ENCODE peak calls at places on chromosomes 3 and 15, in nine cellular contexts. One of them, this sample, is unnamed. For H3K4me1, the result is how much of the 10 kb centered on the place peaks cover.

GRCh38 chr3:8954938-8955763 is 8.1 kb downstream of the RAD18 start:
- DNase-seq in Peyer's patch: no peak
- DNase-seq in IMR-90: peak
- DNase-seq in stomach: no peak
- DNase-seq in H9: no peak
- DNase-seq in upper lobe of right lung: no peak
- DNase-seq in colonic mucosa: no peak
- DNase-seq in ascending aorta: no peak
- DNase-seq in A549: no peak
- DNase-seq in this sample: no peak

GRCh38 chr3:154780263-154780662 is 299.9 kb upstream of the MME start:
- DNase-seq in ascending aorta: no peak
- DNase-seq in A549: no peak
- DNase-seq in upper lobe of right lung: no peak
- DNase-seq in IMR-90: no peak
- DNase-seq in Peyer's patch: no peak
- DNase-seq in H9: no peak
- DNase-seq in stomach: no peak
- DNase-seq in colonic mucosa: no peak
- DNase-seq in this sample: no peak

GRCh38 chr15:72112111-72112510 is 5.8 kb downstream of the MYO9A start:
- DNase-seq in Peyer's patch: no peak
- DNase-seq in H9: no peak
- DNase-seq in ascending aorta: no peak
- DNase-seq in A549: no peak
- DNase-seq in colonic mucosa: no peak
- DNase-seq in stomach: no peak
- DNase-seq in IMR-90: no peak
- DNase-seq in upper lobe of right lung: no peak
- DNase-seq in this sample: no peak

GRCh38 chr3:10548997-10549396 is 43.6 kb upstream of the ATP2B2 start:
- DNase-seq in A549: no peak
- DNase-seq in colonic mucosa: no peak
- DNase-seq in Peyer's patch: no peak
- DNase-seq in ascending aorta: no peak
- DNase-seq in H9: peak
- DNase-seq in IMR-90: no peak
- DNase-seq in upper lobe of right lung: peak
- DNase-seq in stomach: no peak
- DNase-seq in this sample: no peak

GRCh38 chr3:70824785-70825184 is 512.3 kb upstream of the MDFIC2 start:
- DNase-seq in stomach: no peak
- DNase-seq in Peyer's patch: no peak
- DNase-seq in H9: no peak
- DNase-seq in ascending aorta: no peak
- DNase-seq in IMR-90: peak
- DNase-seq in colonic mucosa: no peak
- DNase-seq in A549: peak
- DNase-seq in upper lobe of right lung: no peak
- DNase-seq in this sample: no peak

GRCh38 chr3:36842275-36842674 is 77.9 kb upstream of the DCLK3 start:
- DNase-seq in IMR-90: no peak
- DNase-seq in H9: no peak
- DNase-seq in A549: no peak
- DNase-seq in upper lobe of right lung: no peak
- DNase-seq in ascending aorta: no peak
- DNase-seq in stomach: no peak
- DNase-seq in colonic mucosa: no peak
- DNase-seq in Peyer's patch: no peak
- DNase-seq in this sample: no peak

GRCh38 chr3:87410110-87410509 is 133.7 kb upstream of the POU1F1 start:
- DNase-seq in A549: no peak
- DNase-seq in H9: no peak
- DNase-seq in ascending aorta: no peak
- DNase-seq in upper lobe of right lung: no peak
- DNase-seq in IMR-90: no peak
- DNase-seq in stomach: no peak
- DNase-seq in colonic mucosa: no peak
- DNase-seq in Peyer's patch: no peak
- DNase-seq in this sample: no peak

GRCh38 chr3:94349310-94349848 is 286.5 kb downstream of the NSUN3 start:
- DNase-seq in ascending aorta: no peak
- DNase-seq in A549: no peak
- DNase-seq in Peyer's patch: no peak
- DNase-seq in stomach: no peak
- DNase-seq in colonic mucosa: no peak
- DNase-seq in upper lobe of right lung: no peak
- DNase-seq in IMR-90: no peak
- DNase-seq in H9: no peak
- DNase-seq in this sample: no peak

GRCh38 chr3:194383276-194383940 is 13.9 kb upstream of the LRRC15 start:
- DNase-seq in A549: no peak
- DNase-seq in H9: peak
- DNase-seq in ascending aorta: no peak
- DNase-seq in upper lobe of right lung: no peak
- DNase-seq in colonic mucosa: no peak
- DNase-seq in IMR-90: no peak
- DNase-seq in stomach: no peak
- DNase-seq in Peyer's patch: peak
- DNase-seq in this sample: no peak

GRCh38 chr15:68342351-68342750 is 64.8 kb downstream of the FEM1B start:
- DNase-seq in ascending aorta: no peak
- DNase-seq in IMR-90: no peak
- DNase-seq in stomach: no peak
- DNase-seq in H9: no peak
- DNase-seq in colonic mucosa: no peak
- DNase-seq in Peyer's patch: no peak
- DNase-seq in A549: no peak
- DNase-seq in upper lobe of right lung: no peak
- DNase-seq in this sample: no peak

GRCh38 chr3:140927711-140928110 is 13.9 kb upstream of the SLC25A36 start:
- DNase-seq in H9: no peak
- DNase-seq in colonic mucosa: no peak
- DNase-seq in upper lobe of right lung: no peak
- DNase-seq in stomach: peak
- DNase-seq in ascending aorta: no peak
- DNase-seq in A549: no peak
- DNase-seq in IMR-90: no peak
- DNase-seq in Peyer's patch: no peak
- DNase-seq in this sample: no peak

DNA sequence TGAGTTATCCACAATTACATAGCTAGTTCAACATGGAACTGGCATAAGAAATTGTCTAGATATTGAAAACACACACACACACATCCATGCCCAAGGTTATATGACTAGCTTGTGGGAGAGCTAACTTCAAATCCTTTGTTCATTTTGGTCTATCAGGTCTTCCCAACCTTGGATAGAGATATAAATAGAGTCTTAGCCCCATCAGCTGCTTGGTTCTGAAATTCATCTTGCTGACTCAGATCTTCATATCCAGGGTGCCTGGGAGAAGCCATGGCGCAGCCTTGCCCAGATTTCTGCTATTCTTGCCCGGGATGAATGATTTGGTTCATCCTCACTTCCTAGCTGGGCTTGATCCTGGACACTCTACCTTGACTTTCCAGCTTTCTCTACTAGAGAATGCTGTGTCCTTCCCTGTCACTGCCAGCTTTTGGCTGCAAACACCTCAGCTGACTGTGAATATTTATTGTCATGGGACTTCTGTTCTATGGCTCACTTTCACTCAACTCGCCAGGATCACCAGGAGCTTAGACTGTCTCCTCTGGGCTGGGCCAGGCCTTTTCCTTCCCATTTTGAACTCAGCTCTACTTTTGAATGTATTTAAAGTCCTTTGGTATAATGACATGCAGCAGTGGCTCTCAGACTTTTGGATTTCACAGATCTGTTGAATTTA is 324.4 kb downstream of the AGBL1 start:
- DNase-seq in upper lobe of right lung: no peak
- DNase-seq in stomach: no peak
- DNase-seq in ascending aorta: no peak
- DNase-seq in Peyer's patch: no peak
- DNase-seq in H9: no peak
- DNase-seq in colonic mucosa: no peak
- DNase-seq in IMR-90: no peak
- DNase-seq in A549: no peak
- DNase-seq in this sample: no peak
- H3K4me1 ChIP-seq in upper lobe of right lung: under half
- H3K4me1 ChIP-seq in stomach: under half
- H3K4me1 ChIP-seq in ascending aorta: under half
- H3K4me1 ChIP-seq in Peyer's patch: under half
- H3K4me1 ChIP-seq in H9: under half
- H3K4me1 ChIP-seq in colonic mucosa: under half
- H3K4me1 ChIP-seq in IMR-90: under half
- H3K4me1 ChIP-seq in A549: under half
- H3K4me1 ChIP-seq in this sample: under half

GRCh38 chr3:25863560-25863959 is 73.7 kb downstream of the OXSM start:
- DNase-seq in A549: no peak
- DNase-seq in upper lobe of right lung: no peak
- DNase-seq in Peyer's patch: no peak
- DNase-seq in H9: no peak
- DNase-seq in colonic mucosa: no peak
- DNase-seq in stomach: no peak
- DNase-seq in IMR-90: no peak
- DNase-seq in ascending aorta: no peak
- DNase-seq in this sample: no peak
- TF ChIP-seq CTCF in A549: no peak
- TF ChIP-seq CTCF in upper lobe of right lung: no peak
- TF ChIP-seq CTCF in Peyer's patch: no peak
- TF ChIP-seq CTCF in H9: peak
- TF ChIP-seq CTCF in colonic mucosa: no peak
- TF ChIP-seq CTCF in stomach: no peak
- TF ChIP-seq CTCF in IMR-90: no peak
- TF ChIP-seq CTCF in ascending aorta: no peak
- TF ChIP-seq CTCF in this sample: no peak

DNA sequence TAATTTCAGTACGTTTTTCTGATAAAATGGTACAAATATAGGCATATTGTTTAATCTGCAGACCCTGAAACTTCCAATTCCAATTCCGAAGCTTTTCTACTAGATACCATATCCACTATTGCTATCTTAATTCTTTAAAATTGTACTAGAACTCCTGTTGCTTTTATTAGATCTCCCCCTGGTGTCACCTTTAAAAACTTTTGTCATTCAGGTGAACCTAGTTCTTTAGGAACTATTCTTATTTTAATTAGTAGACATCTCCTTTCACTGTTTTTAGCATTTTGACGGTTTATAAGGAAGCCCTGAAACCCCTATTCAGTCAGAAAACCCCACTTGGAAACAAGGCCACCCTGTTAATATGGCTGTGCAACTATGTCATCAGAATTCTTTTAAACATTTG is 22.3 kb downstream of the C2CD4B start:
- DNase-seq in upper lobe of right lung: no peak
- DNase-seq in A549: no peak
- DNase-seq in Peyer's patch: no peak
- DNase-seq in stomach: no peak
- DNase-seq in colonic mucosa: no peak
- DNase-seq in ascending aorta: no peak
- DNase-seq in IMR-90: no peak
- DNase-seq in H9: no peak
- DNase-seq in this sample: no peak
- H3K27ac ChIP-seq in upper lobe of right lung: no peak
- H3K27ac ChIP-seq in A549: no peak
- H3K27ac ChIP-seq in Peyer's patch: no peak
- H3K27ac ChIP-seq in stomach: peak
- H3K27ac ChIP-seq in colonic mucosa: peak
- H3K27ac ChIP-seq in ascending aorta: no peak
- H3K27ac ChIP-seq in IMR-90: no peak
- H3K27ac ChIP-seq in H9: no peak
- H3K27ac ChIP-seq in this sample: no peak

GRCh38 chr3:12946134-12946533 is 104.8 kb upstream of the RPL32 start:
- DNase-seq in colonic mucosa: no peak
- DNase-seq in upper lobe of right lung: no peak
- DNase-seq in Peyer's patch: no peak
- DNase-seq in H9: no peak
- DNase-seq in IMR-90: no peak
- DNase-seq in A549: no peak
- DNase-seq in ascending aorta: no peak
- DNase-seq in stomach: no peak
- DNase-seq in this sample: no peak

GRCh38 chr3:12946661-12947316 is 105.4 kb upstream of the RPL32 start:
- DNase-seq in upper lobe of right lung: no peak
- DNase-seq in colonic mucosa: no peak
- DNase-seq in Peyer's patch: no peak
- DNase-seq in A549: no peak
- DNase-seq in ascending aorta: no peak
- DNase-seq in stomach: no peak
- DNase-seq in IMR-90: no peak
- DNase-seq in H9: no peak
- DNase-seq in this sample: peak

GRCh38 chr3:12948891-12949711 is 107.7 kb upstream of the RPL32 start:
- DNase-seq in colonic mucosa: no peak
- DNase-seq in upper lobe of right lung: peak
- DNase-seq in ascending aorta: no peak
- DNase-seq in IMR-90: peak
- DNase-seq in Peyer's patch: no peak
- DNase-seq in A549: no peak
- DNase-seq in H9: no peak
- DNase-seq in stomach: no peak
- DNase-seq in this sample: peak

GRCh38 chr3:12948371-12948770 is 107.0 kb upstream of the RPL32 start:
- DNase-seq in IMR-90: peak
- DNase-seq in ascending aorta: no peak
- DNase-seq in H9: no peak
- DNase-seq in A549: no peak
- DNase-seq in upper lobe of right lung: no peak
- DNase-seq in Peyer's patch: no peak
- DNase-seq in colonic mucosa: no peak
- DNase-seq in stomach: no peak
- DNase-seq in this sample: peak

GRCh38 chr3:12947504-12948369 is 106.4 kb upstream of the RPL32 start:
- DNase-seq in stomach: peak
- DNase-seq in Peyer's patch: peak
- DNase-seq in A549: no peak
- DNase-seq in colonic mucosa: peak
- DNase-seq in upper lobe of right lung: peak
- DNase-seq in IMR-90: peak
- DNase-seq in ascending aorta: no peak
- DNase-seq in H9: peak
- DNase-seq in this sample: peak
- H3K4me1 ChIP-seq in stomach: half or more
- H3K4me1 ChIP-seq in Peyer's patch: under half
- H3K4me1 ChIP-seq in A549: under half
- H3K4me1 ChIP-seq in colonic mucosa: under half
- H3K4me1 ChIP-seq in upper lobe of right lung: under half
- H3K4me1 ChIP-seq in IMR-90: under half
- H3K4me1 ChIP-seq in ascending aorta: under half
- H3K4me1 ChIP-seq in H9: under half
- H3K4me1 ChIP-seq in this sample: under half